ENCODE peak calls at places on chromosomes 1 and 21, in six cellular contexts. One of them, this sample, is unnamed.

GRCh38 chr1:82775402-82776000 is 974.8 kb downstream of the ADGRL2 start:
- DNase-seq in tibial artery: no peak
- DNase-seq in PC-3: peak; percentile 85
- DNase-seq in stomach: no peak
- DNase-seq in foreskin fibroblast: peak; percentile 2
- DNase-seq in AG10803: peak; percentile 9
- DNase-seq in this sample: peak; percentile 46

GRCh38 chr1:228393268-228393699 is 13.4 kb downstream of the TRIM11 start:
- DNase-seq in tibial artery: peak; percentile 67
- DNase-seq in PC-3: peak; percentile 50
- DNase-seq in stomach: peak; percentile 56
- DNase-seq in foreskin fibroblast: peak; percentile 76
- DNase-seq in AG10803: peak; percentile 80
- DNase-seq in this sample: peak; percentile 91

GRCh38 chr1:87100271-87100670 is 185.8 kb downstream of the HS2ST1 start:
- DNase-seq in tibial artery: no peak
- DNase-seq in PC-3: no peak
- DNase-seq in stomach: no peak
- DNase-seq in foreskin fibroblast: no peak
- DNase-seq in AG10803: no peak
- DNase-seq in this sample: no peak

GRCh38 chr1:105137543-105138444 is 1388.1 kb downstream of the AMY1C start:
- DNase-seq in tibial artery: no peak
- DNase-seq in PC-3: peak; percentile 61
- DNase-seq in stomach: no peak
- DNase-seq in foreskin fibroblast: no peak
- DNase-seq in AG10803: no peak
- DNase-seq in this sample: no peak

GRCh38 chr1:95196017-95196416 is 38.0 kb upstream of the RWDD3 start:
- DNase-seq in tibial artery: no peak
- DNase-seq in PC-3: no peak
- DNase-seq in stomach: no peak
- DNase-seq in foreskin fibroblast: no peak
- DNase-seq in AG10803: no peak
- DNase-seq in this sample: no peak

GRCh38 chr1:66312316-66312715 is 221.6 kb upstream of the SGIP1 start:
- DNase-seq in tibial artery: no peak
- DNase-seq in PC-3: no peak
- DNase-seq in stomach: no peak
- DNase-seq in foreskin fibroblast: no peak
- DNase-seq in AG10803: no peak
- DNase-seq in this sample: no peak

GRCh38 chr1:7149080-7149838 is 364.0 kb downstream of the CAMTA1 start:
- DNase-seq in tibial artery: no peak
- DNase-seq in PC-3: no peak
- DNase-seq in stomach: peak; percentile 85
- DNase-seq in foreskin fibroblast: no peak
- DNase-seq in AG10803: peak; percentile 6
- DNase-seq in this sample: peak; percentile 3

GRCh38 chr21:42081931-42082381 is 10.8 kb downstream of the UMODL1 start:
- DNase-seq in tibial artery: no peak
- DNase-seq in PC-3: no peak
- DNase-seq in stomach: no peak
- DNase-seq in foreskin fibroblast: peak; percentile 40
- DNase-seq in AG10803: no peak
- DNase-seq in this sample: no peak

GRCh38 chr1:228464487-228464983 is 22.6 kb upstream of the RNF187 start:
- DNase-seq in tibial artery: peak; percentile 57
- DNase-seq in PC-3: no peak
- DNase-seq in stomach: peak; percentile 50
- DNase-seq in foreskin fibroblast: peak; percentile 77
- DNase-seq in AG10803: peak; percentile 77
- DNase-seq in this sample: peak; percentile 84

GRCh38 chr1:204261746-204262505 is 48.1 kb upstream of the GOLT1A start:
- DNase-seq in tibial artery: no peak
- DNase-seq in PC-3: no peak
- DNase-seq in stomach: no peak
- DNase-seq in foreskin fibroblast: peak; percentile 49
- DNase-seq in AG10803: peak; percentile 80
- DNase-seq in this sample: no peak

GRCh38 chr1:219883400-219884332 is 44.7 kb downstream of the SLC30A10 start:
- DNase-seq in tibial artery: no peak
- DNase-seq in PC-3: no peak
- DNase-seq in stomach: no peak
- DNase-seq in foreskin fibroblast: no peak
- DNase-seq in AG10803: no peak
- DNase-seq in this sample: no peak

GRCh38 chr1:4880621-4881020 is 226.2 kb downstream of the AJAP1 start:
- DNase-seq in tibial artery: no peak
- DNase-seq in PC-3: no peak
- DNase-seq in stomach: no peak
- DNase-seq in foreskin fibroblast: no peak
- DNase-seq in AG10803: no peak
- DNase-seq in this sample: no peak

GRCh38 chr21:45219517-45219916 is 68.2 kb downstream of the POFUT2 start:
- DNase-seq in tibial artery: no peak
- DNase-seq in PC-3: no peak
- DNase-seq in stomach: no peak
- DNase-seq in foreskin fibroblast: no peak
- DNase-seq in AG10803: peak; percentile 21
- DNase-seq in this sample: peak; percentile 31

GRCh38 chr1:226046240-226046639 is 16.3 kb upstream of the H3-3A start:
- DNase-seq in tibial artery: no peak
- DNase-seq in PC-3: peak; percentile 96
- DNase-seq in stomach: no peak
- DNase-seq in foreskin fibroblast: peak; percentile 28
- DNase-seq in AG10803: peak; percentile 71
- DNase-seq in this sample: peak; percentile 50

GRCh38 chr1:59142663-59143487 is 154.0 kb upstream of the FGGY start:
- DNase-seq in tibial artery: peak; percentile 30
- DNase-seq in PC-3: peak; percentile 98
- DNase-seq in stomach: no peak
- DNase-seq in foreskin fibroblast: peak; percentile 91
- DNase-seq in AG10803: peak; percentile 98
- DNase-seq in this sample: peak; percentile 96

GRCh38 chr1:182603646-182604127 is 502 bp downstream of the RGS16 start:
- DNase-seq in tibial artery: no peak
- DNase-seq in PC-3: no peak
- DNase-seq in stomach: no peak
- DNase-seq in foreskin fibroblast: no peak
- DNase-seq in AG10803: no peak
- DNase-seq in this sample: no peak

DNA sequence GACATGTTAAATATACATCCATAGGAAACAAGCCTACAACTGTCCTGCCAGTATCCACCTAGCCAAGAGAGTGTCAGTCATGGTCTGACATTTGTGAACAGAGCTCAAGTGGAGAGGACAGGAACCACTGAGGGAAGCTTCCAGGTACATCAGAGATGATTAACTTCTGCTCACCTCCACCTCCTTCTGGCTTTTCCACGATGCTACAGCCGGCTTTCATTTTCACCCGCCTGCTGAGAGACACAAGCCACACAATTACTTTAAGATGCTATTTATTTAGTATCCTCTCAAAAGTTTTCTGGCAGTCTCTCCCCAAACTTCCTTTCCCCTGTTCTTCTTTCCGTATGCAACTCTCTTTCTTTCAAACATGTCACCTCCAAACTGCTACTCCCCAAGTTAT is 2.1 kb downstream of the ETV3 start:
- DNase-seq in tibial artery: no peak
- DNase-seq in PC-3: no peak
- DNase-seq in stomach: no peak
- DNase-seq in foreskin fibroblast: no peak
- DNase-seq in AG10803: no peak
- DNase-seq in this sample: no peak
- TF ChIP-seq CTCF in tibial artery: no peak
- TF ChIP-seq CTCF in PC-3: peak; percentile 39
- TF ChIP-seq CTCF in stomach: no peak
- TF ChIP-seq CTCF in foreskin fibroblast: peak; percentile 11
- TF ChIP-seq CTCF in AG10803: no peak
- TF ChIP-seq CTCF in this sample: no peak

GRCh38 chr1:216601427-216601751 is 121.8 kb downstream of the ESRRG start:
- DNase-seq in tibial artery: no peak
- DNase-seq in PC-3: no peak
- DNase-seq in stomach: no peak
- DNase-seq in foreskin fibroblast: no peak
- DNase-seq in AG10803: no peak
- DNase-seq in this sample: no peak
- H3K4me3 ChIP-seq in tibial artery: peak overlapping the region; percentile 60
- H3K4me3 ChIP-seq in PC-3: peak overlapping the region; percentile 77
- H3K4me3 ChIP-seq in stomach: peak overlapping the region; percentile 67
- H3K4me3 ChIP-seq in foreskin fibroblast: peak overlapping the region; percentile 73
- H3K4me3 ChIP-seq in AG10803: peak overlapping the region; percentile 66
- H3K4me3 ChIP-seq in this sample: peak overlapping the region; percentile 55

GRCh38 chr1:27634166-27634981 is 611 bp downstream of the FGR start:
- DNase-seq in tibial artery: no peak
- DNase-seq in PC-3: no peak
- DNase-seq in stomach: peak; percentile 49
- DNase-seq in foreskin fibroblast: no peak
- DNase-seq in AG10803: no peak
- DNase-seq in this sample: no peak

GRCh38 chr1:27633298-27633610 is 1.7 kb downstream of the FGR start:
- DNase-seq in tibial artery: no peak
- DNase-seq in PC-3: no peak
- DNase-seq in stomach: no peak
- DNase-seq in foreskin fibroblast: no peak
- DNase-seq in AG10803: no peak
- DNase-seq in this sample: no peak

GRCh38 chr1:27635410-27636142 is 591 bp upstream of the FGR start:
- DNase-seq in tibial artery: no peak
- DNase-seq in PC-3: no peak
- DNase-seq in stomach: no peak
- DNase-seq in foreskin fibroblast: no peak
- DNase-seq in AG10803: no peak
- DNase-seq in this sample: no peak

GRCh38 chr1:27633640-27634165 is 1.3 kb downstream of the FGR start:
- DNase-seq in tibial artery: no peak
- DNase-seq in PC-3: no peak
- DNase-seq in stomach: no peak
- DNase-seq in foreskin fibroblast: no peak
- DNase-seq in AG10803: no peak
- DNase-seq in this sample: no peak

GRCh38 chr1:27634982-27635362 is at the start of gene FGR:
- DNase-seq in tibial artery: peak; percentile 49
- DNase-seq in PC-3: no peak
- DNase-seq in stomach: peak; percentile 44
- DNase-seq in foreskin fibroblast: no peak
- DNase-seq in AG10803: no peak
- DNase-seq in this sample: no peak
- TF ChIP-seq CTCF in tibial artery: no peak
- TF ChIP-seq CTCF in PC-3: no peak
- TF ChIP-seq CTCF in stomach: no peak
- TF ChIP-seq CTCF in foreskin fibroblast: no peak
- TF ChIP-seq CTCF in AG10803: no peak
- TF ChIP-seq CTCF in this sample: no peak

GRCh38 chr1:2203671-2204383 is 9.3 kb upstream of the FAAP20 start:
- DNase-seq in tibial artery: no peak
- DNase-seq in PC-3: no peak
- DNase-seq in stomach: no peak
- DNase-seq in foreskin fibroblast: no peak
- DNase-seq in AG10803: no peak
- DNase-seq in this sample: no peak
- H3K4me3 ChIP-seq in tibial artery: peak overlapping the region; percentile 72
- H3K4me3 ChIP-seq in PC-3: peak overlapping the region; percentile 64
- H3K4me3 ChIP-seq in stomach: peak overlapping the region; percentile 57
- H3K4me3 ChIP-seq in foreskin fibroblast: peak overlapping the region; percentile 64
- H3K4me3 ChIP-seq in AG10803: peak overlapping the region; percentile 67
- H3K4me3 ChIP-seq in this sample: peak overlapping the region; percentile 58

This sample was measured in fibroblast of pulmonary artery.